ENCODE peak calls at places on chromosomes 3 and 15, in nine cellular contexts. Y is transverse colon, G is GM13976, D is GM12865, M is kidney, J is AG10803, I is A549, Z is heart right ventricle, R is spleen. L is an unnamed sample.

GRCh38 chr15:82108489-82109078 is 62.8 kb upstream of the MEX3B start:
- DNase-seq in Y (peak), G (peak), D (peak), M (no peak), J (peak), I (peak), Z (peak), R (peak), L (peak)

GRCh38 chr15:57018151-57018550 is 99.7 kb downstream of the TCF12 start:
- DNase-seq in Y (no peak), G (no peak), D (no peak), M (no peak), J (peak), I (no peak), Z (no peak), R (no peak), L (no peak)

GRCh38 chr3:34919025-34919424 is 720.3 kb upstream of the ARPP21 start:
- DNase-seq in Y (no peak), G (no peak), D (no peak), M (no peak), J (no peak), I (no peak), Z (no peak), R (no peak), L (no peak)

GRCh38 chr15:59738676-59739075 is 49.6 kb upstream of the BNIP2 start:
- DNase-seq in Y (no peak), G (no peak), D (no peak), M (no peak), J (no peak), I (no peak), Z (no peak), R (no peak), L (no peak)

GRCh38 chr15:80565398-80565797 is 129.7 kb upstream of the ABHD17C start:
- DNase-seq in Y (no peak), G (no peak), D (no peak), M (no peak), J (no peak), I (no peak), Z (no peak), R (no peak), L (no peak)

GRCh38 chr3:98002717-98003116 is 30.5 kb upstream of the RIOX2 start:
- DNase-seq in Y (no peak), G (no peak), D (no peak), M (no peak), J (no peak), I (no peak), Z (no peak), R (no peak), L (no peak)

GRCh38 chr15:97129684-97130083 is 799.2 kb downstream of the NR2F2 start:
- DNase-seq in Y (no peak), G (no peak), D (no peak), M (no peak), J (no peak), I (no peak), Z (no peak), R (no peak), L (no peak)

GRCh38 chr3:127020543-127020942 is 37.6 kb downstream of the PLXNA1 start:
- DNase-seq in Y (no peak), G (no peak), D (no peak), M (no peak), J (no peak), I (no peak), Z (no peak), R (no peak), L (no peak)

GRCh38 chr15:75138016-75138999 is 63.4 kb upstream of the C15orf39 start:
- DNase-seq in Y (no peak), G (no peak), D (no peak), M (no peak), J (peak), I (peak), Z (no peak), R (no peak), L (no peak)

GRCh38 chr15:65132841-65133549 is 613 bp downstream of the PDCD7 start:
- DNase-seq in Y (peak), G (peak), D (peak), M (peak), J (peak), I (peak), Z (no peak), R (peak), L (peak)

GRCh38 chr15:90315276-90315982 is 36.7 kb upstream of the ZNF774 start:
- DNase-seq in Y (peak), G (no peak), D (no peak), M (peak), J (peak), I (peak), Z (peak), R (no peak), L (no peak)

GRCh38 chr15:66594836-66595235 is 29.0 kb upstream of the LCTL start:
- DNase-seq in Y (no peak), G (no peak), D (no peak), M (peak), J (no peak), I (no peak), Z (no peak), R (no peak), L (no peak)

GRCh38 chr3:183845090-183845489 is 19.7 kb upstream of the MAP6D1 start:
- DNase-seq in Y (no peak), G (no peak), D (no peak), M (no peak), J (no peak), I (no peak), Z (no peak), R (no peak), L (no peak)

GRCh38 chr15:65811835-65812234 is 19.7 kb upstream of the DENND4A start:
- DNase-seq in Y (no peak), G (no peak), D (no peak), M (no peak), J (no peak), I (no peak), Z (no peak), R (no peak), L (no peak)

GRCh38 chr3:180332608-180333007 is 269.4 kb upstream of the TTC14 start:
- DNase-seq in Y (no peak), G (no peak), D (peak), M (no peak), J (no peak), I (no peak), Z (no peak), R (no peak), L (no peak)

GRCh38 chr15:68025860-68026424 is 28.2 kb upstream of the PIAS1 start:
- DNase-seq in Y (no peak), G (no peak), D (no peak), M (no peak), J (no peak), I (peak), Z (no peak), R (no peak), L (no peak)

GRCh38 chr15:33310481-33311311 is at the start of gene RYR3:
- DNase-seq in Y (no peak), G (no peak), D (no peak), M (peak), J (no peak), I (no peak), Z (peak), R (no peak), L (peak)

GRCh38 chr3:100665230-100665629 is 44.1 kb upstream of the TFG start:
- DNase-seq in Y (no peak), G (no peak), D (peak), M (no peak), J (no peak), I (no peak), Z (no peak), R (no peak), L (no peak)

GRCh38 chr3:45002139-45002660 is 23.9 kb upstream of the CLEC3B start:
- DNase-seq in Y (no peak), G (no peak), D (no peak), M (no peak), J (no peak), I (no peak), Z (no peak), R (no peak), L (no peak)

GRCh38 chr3:124266517-124266916 is 274.6 kb upstream of the ROPN1 start:
- DNase-seq in Y (no peak), G (no peak), D (no peak), M (peak), J (no peak), I (peak), Z (no peak), R (no peak), L (no peak)

GRCh38 chr3:158539414-158540014 is 31.5 kb upstream of the MLF1 start:
- DNase-seq in Y (peak), G (no peak), D (peak), M (no peak), J (peak), I (peak), Z (peak), R (no peak), L (peak)

GRCh38 chr15:79028411-79028964 is 62.1 kb downstream of the RASGRF1 start:
- DNase-seq in Y (peak), G (peak), D (peak), M (peak), J (peak), I (peak), Z (peak), R (no peak), L (peak)

GRCh38 chr15:88908697-88909621 is 4.2 kb downstream of the MFGE8 start:
- DNase-seq in Y (no peak), G (peak), D (no peak), M (no peak), J (no peak), I (no peak), Z (no peak), R (no peak), L (no peak)

GRCh38 chr15:35306361-35306981 is 221.4 kb upstream of the NANOGP8 start:
- DNase-seq in Y (peak), G (no peak), D (peak), M (no peak), J (peak), I (peak), Z (no peak), R (no peak), L (no peak)

GRCh38 chr3:89278305-89278704 is 170.9 kb downstream of the EPHA3 start:
- DNase-seq in Y (no peak), G (no peak), D (no peak), M (no peak), J (no peak), I (no peak), Z (no peak), R (no peak), L (no peak)

GRCh38 chr15:35495075-35495474 is 50.9 kb downstream of the DPH6 start:
- DNase-seq in Y (no peak), G (no peak), D (no peak), M (no peak), J (no peak), I (no peak), Z (no peak), R (no peak), L (no peak)

GRCh38 chr15:90619939-90620338 is 90.2 kb downstream of the CRTC3 start:
- DNase-seq in Y (no peak), G (no peak), D (no peak), M (no peak), J (no peak), I (no peak), Z (no peak), R (no peak), L (no peak)

GRCh38 chr15:75925440-75925839 is 21.8 kb downstream of the FBXO22 start:
- DNase-seq in Y (no peak), G (no peak), D (no peak), M (no peak), J (no peak), I (no peak), Z (no peak), R (no peak), L (no peak)

GRCh38 chr3:31409389-31409788 is 123.3 kb upstream of the STT3B start:
- DNase-seq in Y (no peak), G (no peak), D (no peak), M (no peak), J (no peak), I (no peak), Z (no peak), R (no peak), L (no peak)

GRCh38 chr3:16370872-16371740 is 106.1 kb downstream of the OXNAD1 start:
- DNase-seq in Y (no peak), G (peak), D (peak), M (no peak), J (no peak), I (no peak), Z (no peak), R (no peak), L (no peak)

GRCh38 chr15:57703387-57703786 is 3.1 kb upstream of the POLR2M start:
- DNase-seq in Y (no peak), G (no peak), D (no peak), M (no peak), J (peak), I (no peak), Z (no peak), R (no peak), L (no peak)

GRCh38 chr3:187017511-187018230 is 87.3 kb downstream of the ST6GAL1 start:
- DNase-seq in Y (no peak), G (no peak), D (no peak), M (no peak), J (no peak), I (no peak), Z (no peak), R (no peak), L (no peak)

GRCh38 chr3:42718338-42718737 is 15.7 kb upstream of the HHATL start:
- DNase-seq in Y (no peak), G (no peak), D (no peak), M (no peak), J (no peak), I (no peak), Z (no peak), R (no peak), L (no peak)

GRCh38 chr3:69855436-69856162 is 116.3 kb downstream of the MITF start:
- DNase-seq in Y (no peak), G (no peak), D (no peak), M (no peak), J (peak), I (peak), Z (no peak), R (no peak), L (no peak)
- TF ChIP-seq CTCF in Y (no peak), G (no peak), D (no peak), M (peak), J (peak), I (peak), Z (peak), R (no peak), L (no peak)

DNA sequence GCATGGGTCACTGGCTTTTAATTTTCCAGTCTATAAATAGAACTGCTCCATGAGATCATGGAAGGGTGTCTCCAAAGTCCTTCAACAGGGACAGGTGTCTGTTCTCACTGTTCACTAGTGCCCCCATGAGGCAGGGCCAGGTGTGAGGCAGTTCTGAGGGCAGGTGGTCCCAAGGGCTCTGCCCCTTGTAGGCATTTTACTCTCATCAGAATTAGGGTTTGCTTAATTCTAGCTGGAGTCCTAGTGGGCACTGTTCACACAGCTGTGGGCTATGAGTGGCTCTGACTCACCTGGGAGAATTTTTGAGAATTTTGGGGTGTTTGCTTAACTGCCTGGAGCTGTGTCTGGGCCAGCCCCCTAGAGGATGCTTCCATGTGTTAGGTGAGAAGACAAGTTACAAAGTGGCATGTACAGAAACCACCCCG is 248.0 kb upstream of the LYSMD4 start:
- DNase-seq in Y (no peak), G (no peak), D (no peak), M (no peak), J (no peak), I (no peak), Z (no peak), R (no peak), L (no peak)
- TF ChIP-seq CTCF in Y (no peak), G (no peak), D (no peak), M (no peak), J (no peak), I (no peak), Z (peak), R (no peak), L (no peak)

DNA sequence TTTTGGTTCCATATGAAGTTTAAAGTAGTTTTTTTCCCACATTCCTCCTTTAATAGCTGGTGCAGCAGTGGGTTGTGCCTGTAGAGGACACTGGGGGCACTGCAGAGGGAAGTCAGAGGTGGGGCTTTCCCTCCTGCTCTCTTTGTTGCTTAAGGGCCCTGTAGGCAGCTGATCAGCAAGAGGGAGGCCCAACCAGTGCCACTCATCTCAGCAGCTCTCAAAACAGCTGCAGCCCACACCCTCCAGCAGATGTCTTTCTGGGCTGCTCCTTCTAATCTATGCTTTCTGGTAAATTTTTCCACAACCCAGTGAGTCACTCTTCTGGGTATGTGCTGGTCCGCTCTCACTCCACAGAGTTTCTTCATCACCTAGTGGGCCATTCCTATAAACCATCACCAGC is 263.8 kb downstream of the FEZF2 start:
- DNase-seq in Y (no peak), G (no peak), D (no peak), M (no peak), J (peak), I (no peak), Z (no peak), R (no peak), L (no peak)
- TF ChIP-seq CTCF in Y (no peak), G (no peak), D (no peak), M (no peak), J (peak), I (no peak), Z (no peak), R (no peak), L (no peak)

GRCh38 chr15:32042269-32042996 is 12.1 kb downstream of the CHRNA7 start:
- DNase-seq in Y (no peak), G (no peak), D (no peak), M (no peak), J (no peak), I (no peak), Z (no peak), R (no peak), L (no peak)
- TF ChIP-seq CTCF in Y (peak), G (no peak), D (no peak), M (no peak), J (no peak), I (no peak), Z (no peak), R (no peak), L (no peak)

GRCh38 chr3:188664795-188665194 is 507.0 kb upstream of the TPRG1 start:
- DNase-seq in Y (no peak), G (peak), D (peak), M (no peak), J (no peak), I (peak), Z (no peak), R (no peak), L (peak)
- TF ChIP-seq CTCF in Y (peak), G (peak), D (peak), M (peak), J (no peak), I (peak), Z (no peak), R (no peak), L (no peak)

DNA sequence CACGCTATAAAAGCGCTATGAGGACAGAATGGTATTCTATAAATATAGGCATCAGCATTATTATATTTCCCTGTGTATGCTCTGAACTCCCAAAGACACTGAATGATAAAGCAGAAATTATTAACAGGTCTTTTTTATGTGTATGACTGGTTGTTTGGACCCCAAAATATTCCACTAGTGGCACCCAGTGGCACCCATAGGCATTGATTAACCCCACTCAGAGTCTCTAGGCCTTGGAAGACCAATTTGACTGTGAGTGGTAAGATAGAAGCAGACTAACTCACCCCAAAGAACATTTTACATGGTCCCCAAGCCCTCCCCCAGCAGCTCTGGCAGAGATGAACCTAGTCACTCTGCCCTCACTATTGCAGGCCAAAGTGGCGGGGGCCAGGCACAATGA is 45.4 kb upstream of the UBE2E1 start:
- DNase-seq in Y (no peak), G (no peak), D (peak), M (no peak), J (no peak), I (no peak), Z (no peak), R (no peak), L (no peak)
- TF ChIP-seq CTCF in Y (no peak), G (no peak), D (peak), M (no peak), J (no peak), I (no peak), Z (no peak), R (no peak), L (no peak)

GRCh38 chr3:192812736-192813383 is 85.5 kb upstream of the FGF12 start:
- DNase-seq in Y (peak), G (no peak), D (peak), M (no peak), J (peak), I (peak), Z (no peak), R (no peak), L (peak)
- TF ChIP-seq CTCF in Y (peak), G (no peak), D (no peak), M (peak), J (peak), I (peak), Z (peak), R (no peak), L (peak)

GRCh38 chr3:58214484-58215316 is 3.9 kb upstream of the DNASE1L3 start:
- DNase-seq in Y (peak), G (peak), D (peak), M (no peak), J (peak), I (peak), Z (no peak), R (peak), L (no peak)
- TF ChIP-seq CTCF in Y (no peak), G (no peak), D (peak), M (no peak), J (no peak), I (no peak), Z (no peak), R (peak), L (no peak)

GRCh38 chr3:161913786-161914389 is 417.3 kb downstream of the OTOL1 start:
- DNase-seq in Y (no peak), G (no peak), D (no peak), M (no peak), J (peak), I (peak), Z (no peak), R (no peak), L (no peak)

GRCh38 chr3:161920196-161920595 is 423.6 kb downstream of the OTOL1 start:
- DNase-seq in Y (no peak), G (no peak), D (no peak), M (no peak), J (peak), I (no peak), Z (no peak), R (no peak), L (no peak)

GRCh38 chr3:161915283-161915682 is 418.7 kb downstream of the OTOL1 start:
- DNase-seq in Y (no peak), G (no peak), D (no peak), M (no peak), J (no peak), I (no peak), Z (no peak), R (no peak), L (no peak)

GRCh38 chr3:161914703-161915102 is 418.1 kb downstream of the OTOL1 start:
- DNase-seq in Y (peak), G (no peak), D (peak), M (no peak), J (peak), I (peak), Z (peak), R (no peak), L (peak)
- TF ChIP-seq CTCF in Y (no peak), G (no peak), D (peak), M (peak), J (peak), I (peak), Z (peak), R (no peak), L (no peak)

GRCh38 chr15:92228830-92229229 is 164.9 kb upstream of the ST8SIA2 start:
- DNase-seq in Y (no peak), G (no peak), D (no peak), M (no peak), J (no peak), I (no peak), Z (no peak), R (no peak), L (no peak)

GRCh38 chr15:92224843-92225242 is 168.8 kb upstream of the ST8SIA2 start:
- DNase-seq in Y (no peak), G (no peak), D (no peak), M (no peak), J (no peak), I (no peak), Z (no peak), R (no peak), L (no peak)

GRCh38 chr15:92231461-92231860 is 162.2 kb upstream of the ST8SIA2 start:
- DNase-seq in Y (no peak), G (no peak), D (no peak), M (no peak), J (no peak), I (no peak), Z (no peak), R (no peak), L (no peak)

DNA sequence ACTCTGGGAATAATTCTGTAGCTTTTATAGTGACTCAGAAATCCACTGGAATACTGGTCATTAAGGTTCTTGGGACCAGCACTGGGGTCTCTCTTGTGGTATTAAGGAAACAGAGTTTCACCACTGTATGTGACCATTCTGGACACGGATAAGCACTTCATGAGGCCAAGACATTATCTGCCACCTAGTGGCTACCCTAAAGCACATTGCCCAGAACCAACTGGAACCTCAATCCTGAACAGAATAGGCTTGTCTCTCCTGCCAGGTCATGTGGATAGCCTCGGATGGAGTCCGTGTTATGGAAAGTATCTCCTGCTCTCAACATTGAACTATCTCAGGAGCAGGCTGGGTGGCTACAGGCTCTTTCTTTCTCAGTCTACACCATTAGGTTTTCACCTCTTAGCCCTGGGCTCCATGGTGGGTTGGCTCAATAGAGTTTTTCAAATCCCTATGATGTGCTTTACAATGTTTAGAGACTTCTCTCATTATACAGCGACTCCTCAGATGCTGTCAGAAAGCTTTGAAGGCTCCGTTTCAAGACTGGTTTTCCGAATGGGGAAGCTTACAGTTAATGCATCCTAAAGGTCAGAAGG is 167.6 kb upstream of the ST8SIA2 start:
- DNase-seq in Y (no peak), G (no peak), D (peak), M (no peak), J (peak), I (peak), Z (no peak), R (no peak), L (peak)
- TF ChIP-seq CTCF in Y (peak), G (peak), D (peak), M (peak), J (peak), I (peak), Z (peak), R (no peak), L (no peak)